ENCODE peak calls at places on chromosomes 5 and 9, in five cellular contexts. G is stimulated activated CD8-positive, alpha-beta memory T cell treated with anti-CD3 and anti-CD28 coated beads, Interleukin-7, amount 100 ng/mL, for 48 hours; H is cardiac muscle cell; J is GM06990; W is fibroblast of the aortic adventitia. Q is an unnamed sample.

GRCh38 chr9:131111854-131112311 is 13.5 kb upstream of the NUP214 start:
- DNase-seq in H (no peak), G (no peak), J (no peak), W (no peak), Q (no peak)

GRCh38 chr5:120093178-120093577 is 370.9 kb upstream of the PRR16 start:
- DNase-seq in J (no peak), H (no peak), W (no peak), G (no peak), Q (no peak)

GRCh38 chr5:30479104-30479503 is 714.4 kb upstream of the CDH6 start:
- DNase-seq in H (no peak), W (no peak), G (no peak), J (no peak), Q (no peak)

GRCh38 chr5:140258016-140258415 is 44.9 kb downstream of the PFDN1 start:
- DNase-seq in W (peak), J (no peak), G (no peak), H (no peak), Q (no peak)

GRCh38 chr5:80588858-80589540 is 18.9 kb upstream of the ANKRD34B start:
- DNase-seq in W (no peak), J (no peak), G (no peak), H (no peak), Q (no peak)

GRCh38 chr5:177358333-177358939 is 712 bp downstream of the RGS14 start:
- DNase-seq in G (no peak), W (no peak), J (no peak), H (no peak), Q (no peak)

GRCh38 chr9:137550958-137551655 is 572 bp upstream of the MRPL41 start:
- DNase-seq in G (no peak), W (peak), H (no peak), J (peak), Q (peak)

GRCh38 chr5:172901788-172902496 is 57.3 kb upstream of the RPL26L1 start:
- DNase-seq in H (peak), J (no peak), W (no peak), G (no peak), Q (peak)

GRCh38 chr9:130835441-130836298 is 616 bp downstream of the ABL1 start:
- DNase-seq in W (peak), G (peak), H (peak), J (peak), Q (no peak)

GRCh38 chr5:141155540-141156374 is 5.9 kb downstream of the PCDHB6 start:
- DNase-seq in H (no peak), G (no peak), W (no peak), J (no peak), Q (no peak)

GRCh38 chr9:89527084-89527483 is 29.2 kb upstream of the SEMA4D start:
- DNase-seq in J (no peak), G (no peak), H (no peak), W (no peak), Q (no peak)

GRCh38 chr9:88303785-88304495 is 84.3 kb upstream of the SPIN1 start:
- DNase-seq in G (peak), W (peak), J (peak), H (no peak), Q (peak)

GRCh38 chr5:23084815-23085214 is 231.7 kb upstream of the CDH12 start:
- DNase-seq in H (no peak), J (no peak), G (no peak), W (no peak), Q (no peak)

GRCh38 chr5:88660326-88660946 is 222.5 kb downstream of the MEF2C start:
- DNase-seq in W (peak), G (no peak), J (no peak), H (peak), Q (peak)

GRCh38 chr5:150114773-150115408 is 28.5 kb upstream of the CSF1R start:
- DNase-seq in W (no peak), J (no peak), G (no peak), H (no peak), Q (no peak)

GRCh38 chr5:109329296-109330252 is 80.2 kb downstream of the PJA2 start:
- DNase-seq in H (peak), G (no peak), J (no peak), W (peak), Q (peak)

GRCh38 chr5:141747152-141747640 is 65.2 kb upstream of the ARAP3 start:
- DNase-seq in H (peak), W (peak), J (peak), G (no peak), Q (peak)

GRCh38 chr5:143576721-143577484 is 173.4 kb upstream of the NR3C1 start:
- DNase-seq in G (no peak), H (peak), W (peak), J (no peak), Q (peak)

GRCh38 chr9:78607853-78608252 is 310.9 kb downstream of the PSAT1 start:
- DNase-seq in G (no peak), W (no peak), J (no peak), H (no peak), Q (no peak)

GRCh38 chr5:136027316-136027715 is 1.5 kb upstream of the TGFBI start:
- DNase-seq in W (no peak), G (no peak), J (no peak), H (no peak), Q (no peak)

GRCh38 chr5:62466228-62466627 is 53.7 kb downstream of the IPO11 start:
- DNase-seq in J (no peak), H (no peak), G (no peak), W (no peak), Q (peak)

GRCh38 chr5:174317261-174317894 is 271.9 kb downstream of the NSG2 start:
- DNase-seq in W (peak), J (no peak), G (no peak), H (peak), Q (peak)

GRCh38 chr9:129234491-129234890 is 56.4 kb upstream of the IER5L start:
- DNase-seq in H (no peak), W (no peak), J (no peak), G (no peak), Q (no peak)

Q was measured in amniotic epithelial cell.